ENCODE peak calls at places on chromosomes 5 and 9, in four cellular contexts. E, Q, N and A are unnamed samples.

GRCh38 chr9:32579706-32580331 is 6.9 kb upstream of the NDUFB6 start:
- DNase-seq in E (peak), Q (peak), N (peak), A (peak)

GRCh38 chr9:134605351-134605968 is 36.1 kb upstream of the COL5A1 start:
- DNase-seq in E (no peak), Q (no peak), N (no peak), A (peak)

GRCh38 chr5:67010684-67011409 is 185.8 kb downstream of the CD180 start:
- DNase-seq in E (no peak), Q (peak), N (no peak), A (no peak)

GRCh38 chr5:147051193-147051592 is 172.6 kb upstream of the PPP2R2B start:
- DNase-seq in E (no peak), Q (peak), N (no peak), A (no peak)

GRCh38 chr9:133981958-133982681 is 10.0 kb downstream of the VAV2 start:
- DNase-seq in E (peak), Q (no peak), N (peak), A (no peak)

GRCh38 chr5:172616730-172617129 is 24.3 kb upstream of the NEURL1B start:
- DNase-seq in E (no peak), Q (peak), N (no peak), A (peak)

GRCh38 chr9:70765935-70766334 is 351.5 kb upstream of the KLF9 start:
- DNase-seq in E (no peak), Q (no peak), N (no peak), A (no peak)

GRCh38 chr5:75886706-75887105 is 169.5 kb upstream of the POC5 start:
- DNase-seq in E (no peak), Q (peak), N (no peak), A (peak)

GRCh38 chr5:95102687-95103086 is 182.2 kb downstream of the MCTP1 start:
- DNase-seq in E (no peak), Q (no peak), N (no peak), A (no peak)

GRCh38 chr9:113343732-113344231 is 3.7 kb upstream of the WDR31 start:
- DNase-seq in E (peak), Q (peak), N (no peak), A (peak)

GRCh38 chr9:133122167-133122550 is 1.1 kb upstream of the RALGDS start:
- DNase-seq in E (no peak), Q (no peak), N (no peak), A (no peak)

GRCh38 chr9:123769723-123770122 is 160.2 kb downstream of the DENND1A start:
- DNase-seq in E (no peak), Q (no peak), N (no peak), A (no peak)

GRCh38 chr9:107707419-107707837 is 217.9 kb upstream of the KLF4 start:
- DNase-seq in E (no peak), Q (peak), N (no peak), A (peak)

GRCh38 chr5:169945831-169946261 is 34.4 kb downstream of the INSYN2B start:
- DNase-seq in E (peak), Q (peak), N (peak), A (peak)

GRCh38 chr5:14240366-14240765 is 97.2 kb downstream of the TRIO start:
- DNase-seq in E (peak), Q (peak), N (no peak), A (no peak)

GRCh38 chr5:14593326-14594036 is 11.9 kb downstream of the OTULINL start:
- DNase-seq in E (no peak), Q (no peak), N (no peak), A (no peak)

GRCh38 chr5:121497176-121497575 is 354.5 kb upstream of the FTMT start:
- DNase-seq in E (no peak), Q (peak), N (no peak), A (peak)

GRCh38 chr9:696332-697090 is 145.0 kb upstream of the DMRT1 start:
- DNase-seq in E (no peak), Q (peak), N (no peak), A (peak)
- TF ChIP-seq CTCF in E (peak), Q (peak), N (no peak), A (no peak)

DNA sequence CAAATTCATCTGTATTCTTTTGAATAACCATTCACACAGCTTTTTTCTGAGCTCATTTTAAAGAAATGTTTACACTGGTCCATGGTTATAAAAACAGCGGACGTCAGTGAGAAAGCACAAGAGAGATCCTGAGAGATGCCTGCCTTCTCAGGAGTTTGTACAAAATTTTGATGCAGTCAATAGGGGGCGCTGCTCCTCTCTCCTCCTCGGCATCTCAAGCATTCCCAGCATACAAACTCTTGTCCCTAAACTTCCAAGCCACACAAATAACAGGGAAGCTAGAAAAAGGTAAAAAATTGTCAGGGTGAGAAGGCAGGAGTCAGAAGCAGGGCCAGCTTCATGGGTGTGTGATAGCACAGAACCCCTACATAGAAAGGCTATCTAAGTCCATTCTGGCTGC is 11.2 kb upstream of the CCDC152 start:
- DNase-seq in E (no peak), Q (peak), N (peak), A (no peak)
- TF ChIP-seq CTCF in E (peak), Q (peak), N (peak), A (peak)

DNA sequence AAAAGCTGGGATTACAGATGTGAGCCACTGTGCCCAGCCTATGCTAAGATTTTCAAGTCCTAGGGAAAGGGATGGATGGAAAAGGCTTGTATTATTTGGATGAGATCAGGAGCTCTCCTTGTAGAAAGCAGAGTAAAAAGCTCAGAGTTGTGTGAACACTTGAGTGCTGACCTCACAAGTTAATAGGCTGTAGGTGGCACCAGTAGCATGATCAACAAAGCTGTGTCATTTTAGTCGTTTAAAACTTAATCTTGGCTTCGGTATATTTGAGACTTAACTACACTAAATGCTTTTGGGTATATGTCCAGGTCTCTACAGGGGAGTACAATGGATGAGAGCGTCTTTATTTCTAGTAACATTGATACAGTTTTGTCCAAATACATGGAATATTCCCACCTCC is 264.2 kb downstream of the TMEM38B start:
- DNase-seq in E (no peak), Q (no peak), N (no peak), A (no peak)
- TF ChIP-seq CTCF in E (no peak), Q (no peak), N (no peak), A (no peak)

DNA sequence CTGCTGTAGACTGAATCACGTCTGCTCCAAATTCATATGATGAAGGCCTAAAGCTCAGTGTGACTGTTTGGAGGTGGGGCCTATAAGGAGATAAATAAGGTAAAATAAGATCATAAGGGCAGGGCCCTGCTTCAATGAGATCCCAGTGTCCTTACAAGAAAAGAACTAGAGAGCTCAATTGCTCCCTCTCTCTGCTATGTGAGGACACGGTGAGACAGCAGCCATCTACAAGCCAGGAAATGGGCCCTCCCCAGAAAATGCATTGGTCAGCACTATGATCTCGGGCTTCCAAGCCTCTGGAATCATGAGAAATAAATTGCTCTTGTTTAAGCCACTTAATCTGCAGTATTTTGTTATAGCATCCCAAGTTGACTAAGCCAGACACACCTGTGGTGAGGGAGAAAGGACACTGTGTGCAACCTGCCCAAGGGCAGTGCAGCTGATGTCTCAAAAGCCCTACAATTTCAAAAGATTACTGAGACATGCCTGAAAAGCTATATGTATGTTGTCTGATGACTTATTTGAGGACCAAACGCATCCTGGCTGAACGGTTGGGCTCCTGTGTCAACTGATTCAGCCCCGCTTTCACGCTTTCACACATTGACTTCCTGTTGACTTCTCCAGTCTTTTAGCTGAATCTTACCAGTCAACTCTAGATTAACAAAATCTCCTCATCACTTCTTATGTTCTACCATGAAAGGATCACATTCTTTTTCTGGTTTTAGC is 13.2 kb downstream of the GZMK start:
- DNase-seq in E (no peak), Q (peak), N (peak), A (peak)
- TF ChIP-seq CTCF in E (peak), Q (peak), N (no peak), A (no peak)

DNA sequence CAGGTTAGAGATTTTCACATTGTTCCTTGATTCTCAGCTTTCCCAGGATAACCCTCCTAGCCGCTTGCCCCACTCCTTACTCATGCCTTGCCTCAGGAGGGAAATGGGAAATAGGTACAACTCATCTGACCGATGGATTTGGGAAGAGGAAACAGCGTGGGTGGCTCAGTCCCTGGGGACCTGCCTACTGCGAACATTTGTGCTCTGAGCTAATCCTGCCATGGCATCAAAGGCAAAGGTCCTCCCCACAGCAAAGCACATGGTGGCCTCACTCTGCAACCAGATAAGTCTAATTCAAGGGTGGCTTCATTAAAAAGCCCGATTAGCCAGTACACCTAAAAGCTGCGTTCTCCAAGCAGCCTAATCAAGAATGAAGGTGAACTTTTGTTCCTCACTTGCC is 82.4 kb upstream of the ADRA1B start:
- DNase-seq in E (no peak), Q (no peak), N (no peak), A (no peak)
- TF ChIP-seq CTCF in E (no peak), Q (no peak), N (no peak), A (no peak)

GRCh38 chr5:159444441-159445082 is 114.3 kb upstream of the IL12B start:
- DNase-seq in E (peak), Q (peak), N (no peak), A (peak)
- TF ChIP-seq CTCF in E (peak), Q (peak), N (no peak), A (peak)

GRCh38 chr5:51271261-51271660 is 112.0 kb upstream of the ISL1 start:
- DNase-seq in E (no peak), Q (no peak), N (no peak), A (no peak)
- TF ChIP-seq CTCF in E (no peak), Q (no peak), N (no peak), A (no peak)

GRCh38 chr9:112333639-112334318 is 360 bp upstream of the PTBP3 start:
- DNase-seq in E (peak), Q (peak), N (peak), A (peak)
- TF ChIP-seq CTCF in E (peak), Q (peak), N (peak), A (peak)

DNA sequence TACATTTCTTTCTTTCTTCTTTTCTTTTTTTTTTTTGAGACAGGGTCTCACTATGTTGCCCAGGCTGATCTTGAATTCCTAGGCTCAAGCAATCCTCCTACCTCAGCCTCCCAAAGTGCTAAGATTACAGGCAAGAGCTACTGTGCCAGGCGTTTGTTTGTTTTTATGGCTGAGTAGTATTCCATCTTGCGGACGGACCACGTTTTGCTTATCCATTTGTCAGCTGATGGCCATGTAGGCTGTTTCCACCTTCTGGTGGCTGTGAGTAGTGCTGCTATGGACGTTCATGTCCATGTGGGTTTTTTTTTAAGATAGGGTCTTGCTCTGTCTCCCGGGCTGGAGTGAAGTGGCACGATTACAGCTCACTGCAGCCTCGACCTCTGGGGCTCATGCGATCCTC is 2.5 kb downstream of the DOK3 start:
- DNase-seq in E (no peak), Q (peak), N (no peak), A (no peak)
- TF ChIP-seq CTCF in E (peak), Q (peak), N (no peak), A (no peak)

DNA sequence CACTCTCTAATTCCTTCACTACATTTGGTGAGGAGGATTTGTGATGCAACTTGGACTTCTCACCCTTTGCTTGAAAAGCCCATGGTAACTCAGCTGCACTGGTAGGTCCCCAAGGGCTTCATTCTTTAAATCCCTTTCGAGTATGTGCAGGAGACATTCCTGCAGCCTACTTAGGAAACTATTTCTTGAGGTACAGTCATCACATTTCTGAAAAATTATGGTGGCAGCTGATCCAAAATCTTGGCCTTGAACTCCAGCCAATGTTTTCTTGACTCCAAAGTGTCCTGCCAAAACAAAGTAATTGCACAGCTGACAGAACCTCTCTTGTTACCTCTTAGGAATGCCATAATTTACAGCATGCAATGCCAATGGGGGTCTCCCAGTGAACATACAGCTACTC is 99.7 kb downstream of the NPR3 start:
- DNase-seq in E (no peak), Q (peak), N (no peak), A (no peak)
- TF ChIP-seq CTCF in E (no peak), Q (no peak), N (no peak), A (no peak)